ENCODE peak calls at places on chromosomes 11 and 22, in seven cellular contexts. X is stimulated activated CD8-positive, alpha-beta memory T cell treated with anti-CD3 and anti-CD28 coated beads, Interleukin-15, amount 100 ng/mL, for 1 hour; U is AG08395; I is mesenchymal stem cell; Y is fibroblast of pulmonary artery; K is gastrocnemius medialis; O is transverse colon. J is an unnamed sample.

GRCh38 chr11:105915036-105915435 is 107.0 kb downstream of the MSANTD4 start:
- DNase-seq in X (no peak), U (no peak), I (no peak), Y (no peak), K (no peak), O (no peak), J (no peak)

GRCh38 chr11:77381749-77382693 is 80.5 kb upstream of the GDPD4 start:
- DNase-seq in X (no peak), U (peak; percentile 45), I (peak; percentile 83), Y (peak; percentile 47), K (no peak), O (no peak), J (no peak)

GRCh38 chr11:44573333-44573732 is 7.9 kb downstream of the CD82 start:
- DNase-seq in X (no peak), U (no peak), I (peak; percentile 21), Y (no peak), K (no peak), O (no peak), J (peak; percentile 43)

GRCh38 chr11:116793476-116794096 is 1.9 kb upstream of the APOA5 start:
- DNase-seq in X (no peak), U (no peak), I (no peak), Y (peak; percentile 43), K (no peak), O (no peak), J (peak; percentile 65)

GRCh38 chr11:130549393-130549999 is 101.1 kb downstream of the ADAMTS15 start:
- DNase-seq in X (no peak), U (no peak), I (no peak), Y (peak; percentile 33), K (peak; percentile 17), O (no peak), J (no peak)

GRCh38 chr22:19801340-19802000 is 40.9 kb downstream of the TBX1 start:
- DNase-seq in X (no peak), U (peak; percentile 47), I (no peak), Y (no peak), K (no peak), O (no peak), J (no peak)

GRCh38 chr11:127027000-127027399 is 26.4 kb upstream of the KIRREL3 start:
- DNase-seq in X (no peak), U (no peak), I (no peak), Y (no peak), K (no peak), O (no peak), J (no peak)

GRCh38 chr11:67054851-67055523 is 1.7 kb upstream of the RHOD start:
- DNase-seq in X (no peak), U (peak; percentile 41), I (peak; percentile 91), Y (peak; percentile 86), K (peak; percentile 78), O (peak; percentile 78), J (peak; percentile 98)

GRCh38 chr11:105393326-105393725 is 216.5 kb upstream of the GRIA4 start:
- DNase-seq in X (no peak), U (no peak), I (no peak), Y (no peak), K (no peak), O (no peak), J (no peak)

GRCh38 chr22:46175631-46176030 is 25.3 kb downstream of the PPARA start:
- DNase-seq in X (no peak), U (peak; percentile 78), I (peak; percentile 29), Y (no peak), K (no peak), O (no peak), J (no peak)

GRCh38 chr11:73141031-73141308 is 1.1 kb downstream of the FCHSD2 start:
- DNase-seq in X (no peak), U (peak; percentile 25), I (peak; percentile 51), Y (peak; percentile 11), K (no peak), O (no peak), J (no peak)

GRCh38 chr11:82234256-82234655 is 499.4 kb downstream of the FAM181B start:
- DNase-seq in X (no peak), U (no peak), I (no peak), Y (no peak), K (no peak), O (no peak), J (no peak)